ENCODE peak calls at places on chromosomes 4 and X, in six cellular contexts. J is heart right ventricle, L is GM10248, H is GM20000, B is cardiac fibroblast, S is GM06990. A is an unnamed sample.

GRCh38 chrX:70038951-70039350 is 10.8 kb downstream of the AWAT2 start:
- DNase-seq in J (no peak), H (no peak), S (no peak), B (no peak), L (no peak), A (no peak)

GRCh38 chr4:147465461-147465860 is 15.4 kb upstream of the EDNRA start:
- DNase-seq in S (no peak), J (no peak), L (no peak), H (no peak), B (no peak), A (no peak)

GRCh38 chr4:185566972-185567749 is 31.9 kb upstream of the PDLIM3 start:
- DNase-seq in L (no peak), S (no peak), H (no peak), B (peak; percentile 90), J (peak; percentile 85), A (no peak)

GRCh38 chrX:150094375-150094774 is 156.1 kb upstream of the EOLA2 start:
- DNase-seq in B (no peak), L (no peak), S (no peak), J (no peak), H (no peak), A (no peak)

GRCh38 chrX:1360171-1360570 is 23.6 kb downstream of the IL3RA start:
- DNase-seq in L (no peak), B (no peak), S (no peak), H (no peak), J (no peak), A (no peak)

GRCh38 chrX:18855919-18856644 is 127.8 kb downstream of the PHKA2 start:
- DNase-seq in H (peak; percentile 50), L (peak; percentile 66), S (peak; percentile 77), J (no peak), B (peak; percentile 32), A (peak; percentile 76)

GRCh38 chr4:55346851-55347255 is 811 bp downstream of the SRD5A3 start:
- DNase-seq in H (peak; percentile 17), L (no peak), B (no peak), S (no peak), J (no peak), A (no peak)

GRCh38 chrX:136157187-136157586 is 9.9 kb downstream of the FHL1 start:
- DNase-seq in L (peak; percentile 17), S (no peak), H (no peak), J (no peak), B (no peak), A (no peak)

GRCh38 chr4:25177147-25177546 is 16.9 kb upstream of the SEPSECS start:
- DNase-seq in S (no peak), B (no peak), L (no peak), J (no peak), H (no peak), A (no peak)

GRCh38 chr4:73885570-73886230 is 16.5 kb downstream of the CXCL1 start:
- DNase-seq in J (no peak), L (no peak), S (no peak), B (peak; percentile 88), H (no peak), A (no peak)

GRCh38 chr4:77959566-77960338 is 97.1 kb downstream of the MRPL1 start:
- DNase-seq in H (peak; percentile 25), L (peak; percentile 31), B (peak; percentile 76), S (no peak), J (peak; percentile 21), A (peak; percentile 32)

GRCh38 chrX:123962006-123962485 is 540 bp downstream of the STAG2 start:
- DNase-seq in S (no peak), H (no peak), L (no peak), J (no peak), B (no peak), A (no peak)

GRCh38 chr4:86894465-86894864 is 2.2 kb upstream of the C4orf36 start:
- DNase-seq in L (no peak), B (peak; percentile 63), H (no peak), S (no peak), J (no peak), A (no peak)

GRCh38 chrX:154738013-154738738 is 12.7 kb downstream of the GAB3 start:
- DNase-seq in B (peak; percentile 90), J (peak; percentile 59), L (no peak), S (no peak), H (no peak), A (no peak)

GRCh38 chr4:80462537-80463207 is 127.1 kb downstream of the CFAP299 start:
- DNase-seq in S (peak; percentile 11), H (peak; percentile 11), J (no peak), B (peak; percentile 54), L (no peak), A (peak; percentile 7)

GRCh38 chr4:176959980-176960379 is 167.3 kb upstream of the VEGFC start:
- DNase-seq in J (no peak), L (no peak), B (peak; percentile 21), S (no peak), H (no peak), A (no peak)

GRCh38 chr4:176969011-176969410 is 176.3 kb upstream of the VEGFC start:
- DNase-seq in J (no peak), B (no peak), H (no peak), S (no peak), L (no peak), A (no peak)

GRCh38 chr4:176967586-176967985 is 174.9 kb upstream of the VEGFC start:
- DNase-seq in S (no peak), L (no peak), H (no peak), B (no peak), J (no peak), A (no peak)

GRCh38 chr4:176964116-176964691 is 171.5 kb upstream of the VEGFC start:
- DNase-seq in J (no peak), H (no peak), S (no peak), B (peak; percentile 19), L (no peak), A (no peak)
- TF ChIP-seq CTCF in J (no peak), H (peak; percentile 7), S (peak; percentile 56), B (peak; percentile 29), L (peak; percentile 14), A (peak; percentile 35)

GRCh38 chr4:47187608-47188007 is 156.2 kb downstream of the GABRB1 start:
- DNase-seq in J (no peak), B (no peak), S (no peak), H (no peak), L (no peak), A (no peak)
- TF ChIP-seq CTCF in J (no peak), B (no peak), S (no peak), H (no peak), L (no peak), A (no peak)

GRCh38 chr4:84151574-84151973 is 347.5 kb downstream of the NKX6-1 start:
- DNase-seq in H (no peak), L (no peak), B (no peak), J (no peak), S (no peak), A (no peak)
- TF ChIP-seq CTCF in H (no peak), L (no peak), B (no peak), J (no peak), S (peak; percentile 31), A (peak; percentile 15)

GRCh38 chrX:155857561-155857960 is 23.6 kb upstream of the VAMP7 start:
- DNase-seq in L (no peak), B (peak; percentile 34), H (no peak), J (no peak), S (no peak), A (no peak)
- TF ChIP-seq CTCF in L (peak; percentile 41), B (peak; percentile 17), H (no peak), J (no peak), S (peak; percentile 26), A (peak; percentile 45)

GRCh38 chrX:65985922-65986588 is 53.8 kb downstream of the VSIG4 start:
- DNase-seq in B (peak; percentile 70), H (peak; percentile 38), L (peak; percentile 28), S (peak; percentile 13), J (peak; percentile 46), A (no peak)
- TF ChIP-seq CTCF in B (peak; percentile 46), H (no peak), L (peak; percentile 17), S (peak; percentile 44), J (peak; percentile 30), A (peak; percentile 51)